ENCODE peak calls at places on chromosomes 2 and 18, in five cellular contexts. K, T, C, P and J are unnamed samples.

GRCh38 chr2:229695971-229696370 is 18.4 kb downstream of the DNER start:
- DNase-seq in K (no peak), C (no peak), T (no peak), P (no peak), J (no peak)

GRCh38 chr2:71631411-71631931 is 178.1 kb downstream of the DYSF start:
- DNase-seq in C (no peak), K (no peak), P (no peak), T (no peak), J (no peak)

GRCh38 chr18:63440219-63440618 is 17.9 kb upstream of the VPS4B start:
- DNase-seq in C (peak; percentile 11), K (peak; percentile 34), P (peak; percentile 84), T (no peak), J (no peak)

GRCh38 chr2:120867290-120868231 is 131.9 kb downstream of the GLI2 start:
- DNase-seq in C (peak; percentile 77), T (no peak), K (peak; percentile 90), P (peak; percentile 92), J (no peak)

GRCh38 chr2:188494906-188495305 is 203.2 kb downstream of the GULP1 start:
- DNase-seq in C (no peak), P (no peak), T (no peak), K (no peak), J (no peak)

GRCh38 chr2:71070294-71071025 is 2.0 kb downstream of the NAGK start:
- DNase-seq in P (no peak), C (peak; percentile 37), K (peak; percentile 56), T (no peak), J (no peak)

GRCh38 chr2:165305391-165306096 is 66.3 kb downstream of the SCN2A start:
- DNase-seq in P (no peak), C (no peak), K (peak; percentile 83), T (no peak), J (no peak)

GRCh38 chr2:85409719-85410583 is at the start of gene CAPG:
- DNase-seq in P (peak; percentile 71), K (no peak), C (no peak), T (peak; percentile 22), J (no peak)

GRCh38 chr2:120576509-120577474 is 158.9 kb upstream of the GLI2 start:
- DNase-seq in C (peak; percentile 16), P (peak; percentile 76), K (peak; percentile 38), T (no peak), J (no peak)

GRCh38 chr2:109131777-109132176 is 2.8 kb downstream of the SH3RF3 start:
- DNase-seq in T (no peak), P (no peak), K (peak; percentile 35), C (no peak), J (no peak)

GRCh38 chr18:58653814-58654509 is 17.3 kb upstream of the MALT1 start:
- DNase-seq in P (no peak), T (no peak), C (no peak), K (no peak), J (no peak)